ENCODE peak calls at places on chromosomes 6 and 20, in four cellular contexts. One of them, this sample, is unnamed.

GRCh38 chr6:138673317-138674014 is 100.1 kb upstream of the CCDC28A start:
- DNase-seq in uterus: no peak
- DNase-seq in activated T-cell treated with anti-CD3 and anti-CD28 coated beads, Interleukin-2, amount 50 U/mL, for 24 hours: no peak
- DNase-seq in activated CD4-positive, alpha-beta memory T cell treated with anti-CD3 and anti-CD28 coated beads, Interleukin-2, amount 10 ng/mL, durations not matched to agents 7 days and 5 days: no peak
- DNase-seq in this sample: no peak

GRCh38 chr6:126040826-126041225 is 54.5 kb downstream of the TRMT11 start:
- DNase-seq in activated CD4-positive, alpha-beta memory T cell treated with anti-CD3 and anti-CD28 coated beads, Interleukin-2, amount 10 ng/mL, durations not matched to agents 7 days and 5 days: no peak
- DNase-seq in activated T-cell treated with anti-CD3 and anti-CD28 coated beads, Interleukin-2, amount 50 U/mL, for 24 hours: no peak
- DNase-seq in uterus: no peak
- DNase-seq in this sample: peak

GRCh38 chr20:45842169-45842812 is 8.7 kb downstream of the SNX21 start:
- DNase-seq in uterus: no peak
- DNase-seq in activated T-cell treated with anti-CD3 and anti-CD28 coated beads, Interleukin-2, amount 50 U/mL, for 24 hours: no peak
- DNase-seq in activated CD4-positive, alpha-beta memory T cell treated with anti-CD3 and anti-CD28 coated beads, Interleukin-2, amount 10 ng/mL, durations not matched to agents 7 days and 5 days: no peak
- DNase-seq in this sample: no peak

GRCh38 chr6:75094614-75095321 is 111.1 kb downstream of the COL12A1 start:
- DNase-seq in activated CD4-positive, alpha-beta memory T cell treated with anti-CD3 and anti-CD28 coated beads, Interleukin-2, amount 10 ng/mL, durations not matched to agents 7 days and 5 days: no peak
- DNase-seq in activated T-cell treated with anti-CD3 and anti-CD28 coated beads, Interleukin-2, amount 50 U/mL, for 24 hours: no peak
- DNase-seq in uterus: no peak
- DNase-seq in this sample: no peak

GRCh38 chr6:168198302-168199180 is 119.5 kb upstream of the FRMD1 start:
- DNase-seq in activated CD4-positive, alpha-beta memory T cell treated with anti-CD3 and anti-CD28 coated beads, Interleukin-2, amount 10 ng/mL, durations not matched to agents 7 days and 5 days: no peak
- DNase-seq in activated T-cell treated with anti-CD3 and anti-CD28 coated beads, Interleukin-2, amount 50 U/mL, for 24 hours: no peak
- DNase-seq in uterus: no peak
- DNase-seq in this sample: no peak

GRCh38 chr6:148177589-148178233 is 164.9 kb upstream of the SASH1 start:
- DNase-seq in uterus: peak
- DNase-seq in activated T-cell treated with anti-CD3 and anti-CD28 coated beads, Interleukin-2, amount 50 U/mL, for 24 hours: peak
- DNase-seq in activated CD4-positive, alpha-beta memory T cell treated with anti-CD3 and anti-CD28 coated beads, Interleukin-2, amount 10 ng/mL, durations not matched to agents 7 days and 5 days: peak
- DNase-seq in this sample: peak

GRCh38 chr6:30591008-30591407 is 19.8 kb downstream of the ABCF1 start:
- DNase-seq in activated T-cell treated with anti-CD3 and anti-CD28 coated beads, Interleukin-2, amount 50 U/mL, for 24 hours: no peak
- DNase-seq in activated CD4-positive, alpha-beta memory T cell treated with anti-CD3 and anti-CD28 coated beads, Interleukin-2, amount 10 ng/mL, durations not matched to agents 7 days and 5 days: no peak
- DNase-seq in uterus: no peak
- DNase-seq in this sample: no peak

GRCh38 chr20:24668384-24668702 is 198.9 kb downstream of the SYNDIG1 start:
- DNase-seq in activated CD4-positive, alpha-beta memory T cell treated with anti-CD3 and anti-CD28 coated beads, Interleukin-2, amount 10 ng/mL, durations not matched to agents 7 days and 5 days: no peak
- DNase-seq in activated T-cell treated with anti-CD3 and anti-CD28 coated beads, Interleukin-2, amount 50 U/mL, for 24 hours: no peak
- DNase-seq in uterus: no peak
- DNase-seq in this sample: no peak

GRCh38 chr6:128036808-128037570 is 136.1 kb upstream of the THEMIS start:
- DNase-seq in uterus: no peak
- DNase-seq in activated CD4-positive, alpha-beta memory T cell treated with anti-CD3 and anti-CD28 coated beads, Interleukin-2, amount 10 ng/mL, durations not matched to agents 7 days and 5 days: no peak
- DNase-seq in activated T-cell treated with anti-CD3 and anti-CD28 coated beads, Interleukin-2, amount 50 U/mL, for 24 hours: no peak
- DNase-seq in this sample: no peak

GRCh38 chr6:75204222-75204958 is 1.5 kb downstream of the COL12A1 start:
- DNase-seq in uterus: peak
- DNase-seq in activated CD4-positive, alpha-beta memory T cell treated with anti-CD3 and anti-CD28 coated beads, Interleukin-2, amount 10 ng/mL, durations not matched to agents 7 days and 5 days: peak
- DNase-seq in activated T-cell treated with anti-CD3 and anti-CD28 coated beads, Interleukin-2, amount 50 U/mL, for 24 hours: peak
- DNase-seq in this sample: peak

GRCh38 chr6:15089569-15090144 is 156.2 kb upstream of the JARID2 start:
- DNase-seq in activated T-cell treated with anti-CD3 and anti-CD28 coated beads, Interleukin-2, amount 50 U/mL, for 24 hours: no peak
- DNase-seq in activated CD4-positive, alpha-beta memory T cell treated with anti-CD3 and anti-CD28 coated beads, Interleukin-2, amount 10 ng/mL, durations not matched to agents 7 days and 5 days: no peak
- DNase-seq in uterus: peak
- DNase-seq in this sample: no peak

GRCh38 chr6:105449756-105450390 is 47.0 kb upstream of the PREP start:
- DNase-seq in uterus: no peak
- DNase-seq in activated CD4-positive, alpha-beta memory T cell treated with anti-CD3 and anti-CD28 coated beads, Interleukin-2, amount 10 ng/mL, durations not matched to agents 7 days and 5 days: no peak
- DNase-seq in activated T-cell treated with anti-CD3 and anti-CD28 coated beads, Interleukin-2, amount 50 U/mL, for 24 hours: no peak
- DNase-seq in this sample: no peak

GRCh38 chr6:119205911-119206617 is 127.6 kb upstream of the FAM184A start:
- DNase-seq in activated CD4-positive, alpha-beta memory T cell treated with anti-CD3 and anti-CD28 coated beads, Interleukin-2, amount 10 ng/mL, durations not matched to agents 7 days and 5 days: no peak
- DNase-seq in uterus: no peak
- DNase-seq in activated T-cell treated with anti-CD3 and anti-CD28 coated beads, Interleukin-2, amount 50 U/mL, for 24 hours: no peak
- DNase-seq in this sample: no peak

GRCh38 chr6:27209659-27210269 is 37.7 kb upstream of the PRSS16 start:
- DNase-seq in activated T-cell treated with anti-CD3 and anti-CD28 coated beads, Interleukin-2, amount 50 U/mL, for 24 hours: no peak
- DNase-seq in activated CD4-positive, alpha-beta memory T cell treated with anti-CD3 and anti-CD28 coated beads, Interleukin-2, amount 10 ng/mL, durations not matched to agents 7 days and 5 days: no peak
- DNase-seq in uterus: no peak
- DNase-seq in this sample: no peak

GRCh38 chr20:14199111-14199510 is 138.3 kb downstream of the FLRT3 start:
- DNase-seq in activated T-cell treated with anti-CD3 and anti-CD28 coated beads, Interleukin-2, amount 50 U/mL, for 24 hours: no peak
- DNase-seq in uterus: no peak
- DNase-seq in activated CD4-positive, alpha-beta memory T cell treated with anti-CD3 and anti-CD28 coated beads, Interleukin-2, amount 10 ng/mL, durations not matched to agents 7 days and 5 days: no peak
- DNase-seq in this sample: no peak

GRCh38 chr6:148349466-148349865 is 6.8 kb downstream of the SASH1 start:
- DNase-seq in uterus: no peak
- DNase-seq in activated CD4-positive, alpha-beta memory T cell treated with anti-CD3 and anti-CD28 coated beads, Interleukin-2, amount 10 ng/mL, durations not matched to agents 7 days and 5 days: no peak
- DNase-seq in activated T-cell treated with anti-CD3 and anti-CD28 coated beads, Interleukin-2, amount 50 U/mL, for 24 hours: no peak
- DNase-seq in this sample: no peak

GRCh38 chr20:31693987-31694661 is 28.5 kb downstream of the BCL2L1 start:
- DNase-seq in activated T-cell treated with anti-CD3 and anti-CD28 coated beads, Interleukin-2, amount 50 U/mL, for 24 hours: no peak
- DNase-seq in uterus: no peak
- DNase-seq in activated CD4-positive, alpha-beta memory T cell treated with anti-CD3 and anti-CD28 coated beads, Interleukin-2, amount 10 ng/mL, durations not matched to agents 7 days and 5 days: no peak
- DNase-seq in this sample: no peak

GRCh38 chr6:13519839-13520238 is 32.4 kb upstream of the GFOD1 start:
- DNase-seq in activated CD4-positive, alpha-beta memory T cell treated with anti-CD3 and anti-CD28 coated beads, Interleukin-2, amount 10 ng/mL, durations not matched to agents 7 days and 5 days: no peak
- DNase-seq in activated T-cell treated with anti-CD3 and anti-CD28 coated beads, Interleukin-2, amount 50 U/mL, for 24 hours: no peak
- DNase-seq in uterus: no peak
- DNase-seq in this sample: no peak

GRCh38 chr6:21653902-21654301 is 60.4 kb downstream of the SOX4 start:
- DNase-seq in activated T-cell treated with anti-CD3 and anti-CD28 coated beads, Interleukin-2, amount 50 U/mL, for 24 hours: no peak
- DNase-seq in activated CD4-positive, alpha-beta memory T cell treated with anti-CD3 and anti-CD28 coated beads, Interleukin-2, amount 10 ng/mL, durations not matched to agents 7 days and 5 days: no peak
- DNase-seq in uterus: no peak
- DNase-seq in this sample: no peak

GRCh38 chr20:62997626-62998025 is 9.1 kb downstream of the BHLHE23 start:
- DNase-seq in activated CD4-positive, alpha-beta memory T cell treated with anti-CD3 and anti-CD28 coated beads, Interleukin-2, amount 10 ng/mL, durations not matched to agents 7 days and 5 days: no peak
- DNase-seq in activated T-cell treated with anti-CD3 and anti-CD28 coated beads, Interleukin-2, amount 50 U/mL, for 24 hours: no peak
- DNase-seq in uterus: no peak
- DNase-seq in this sample: no peak

GRCh38 chr6:62626661-62627060 is 340.6 kb upstream of the KHDRBS2 start:
- DNase-seq in activated CD4-positive, alpha-beta memory T cell treated with anti-CD3 and anti-CD28 coated beads, Interleukin-2, amount 10 ng/mL, durations not matched to agents 7 days and 5 days: no peak
- DNase-seq in activated T-cell treated with anti-CD3 and anti-CD28 coated beads, Interleukin-2, amount 50 U/mL, for 24 hours: no peak
- DNase-seq in uterus: no peak
- DNase-seq in this sample: no peak

GRCh38 chr6:28525496-28526039 is at the start of gene GPX5:
- DNase-seq in uterus: no peak
- DNase-seq in activated CD4-positive, alpha-beta memory T cell treated with anti-CD3 and anti-CD28 coated beads, Interleukin-2, amount 10 ng/mL, durations not matched to agents 7 days and 5 days: no peak
- DNase-seq in activated T-cell treated with anti-CD3 and anti-CD28 coated beads, Interleukin-2, amount 50 U/mL, for 24 hours: no peak
- DNase-seq in this sample: no peak

GRCh38 chr20:31578448-31579138 is 26.5 kb upstream of the ID1 start:
- DNase-seq in activated T-cell treated with anti-CD3 and anti-CD28 coated beads, Interleukin-2, amount 50 U/mL, for 24 hours: no peak
- DNase-seq in activated CD4-positive, alpha-beta memory T cell treated with anti-CD3 and anti-CD28 coated beads, Interleukin-2, amount 10 ng/mL, durations not matched to agents 7 days and 5 days: no peak
- DNase-seq in uterus: no peak
- DNase-seq in this sample: no peak

GRCh38 chr20:6029538-6029937 is 24.3 kb downstream of the LRRN4 start:
- DNase-seq in activated CD4-positive, alpha-beta memory T cell treated with anti-CD3 and anti-CD28 coated beads, Interleukin-2, amount 10 ng/mL, durations not matched to agents 7 days and 5 days: no peak
- DNase-seq in activated T-cell treated with anti-CD3 and anti-CD28 coated beads, Interleukin-2, amount 50 U/mL, for 24 hours: no peak
- DNase-seq in uterus: no peak
- DNase-seq in this sample: no peak

GRCh38 chr6:163193326-163193725 is 221.2 kb upstream of the QKI start:
- DNase-seq in uterus: no peak
- DNase-seq in activated T-cell treated with anti-CD3 and anti-CD28 coated beads, Interleukin-2, amount 50 U/mL, for 24 hours: no peak
- DNase-seq in activated CD4-positive, alpha-beta memory T cell treated with anti-CD3 and anti-CD28 coated beads, Interleukin-2, amount 10 ng/mL, durations not matched to agents 7 days and 5 days: no peak
- DNase-seq in this sample: no peak

GRCh38 chr6:19547507-19547906 is 289.7 kb upstream of the ID4 start:
- DNase-seq in activated CD4-positive, alpha-beta memory T cell treated with anti-CD3 and anti-CD28 coated beads, Interleukin-2, amount 10 ng/mL, durations not matched to agents 7 days and 5 days: no peak
- DNase-seq in activated T-cell treated with anti-CD3 and anti-CD28 coated beads, Interleukin-2, amount 50 U/mL, for 24 hours: no peak
- DNase-seq in uterus: no peak
- DNase-seq in this sample: no peak

GRCh38 chr6:137729866-137730629 is 137.0 kb upstream of the TNFAIP3 start:
- DNase-seq in activated T-cell treated with anti-CD3 and anti-CD28 coated beads, Interleukin-2, amount 50 U/mL, for 24 hours: no peak
- DNase-seq in uterus: no peak
- DNase-seq in activated CD4-positive, alpha-beta memory T cell treated with anti-CD3 and anti-CD28 coated beads, Interleukin-2, amount 10 ng/mL, durations not matched to agents 7 days and 5 days: no peak
- DNase-seq in this sample: no peak

GRCh38 chr20:32631916-32632460 is 41.8 kb downstream of the C20orf203 start:
- DNase-seq in uterus: no peak
- DNase-seq in activated CD4-positive, alpha-beta memory T cell treated with anti-CD3 and anti-CD28 coated beads, Interleukin-2, amount 10 ng/mL, durations not matched to agents 7 days and 5 days: no peak
- DNase-seq in activated T-cell treated with anti-CD3 and anti-CD28 coated beads, Interleukin-2, amount 50 U/mL, for 24 hours: no peak
- DNase-seq in this sample: no peak

GRCh38 chr6:153167026-153167891 is 36.2 kb upstream of the RGS17 start:
- DNase-seq in activated T-cell treated with anti-CD3 and anti-CD28 coated beads, Interleukin-2, amount 50 U/mL, for 24 hours: no peak
- DNase-seq in uterus: no peak
- DNase-seq in activated CD4-positive, alpha-beta memory T cell treated with anti-CD3 and anti-CD28 coated beads, Interleukin-2, amount 10 ng/mL, durations not matched to agents 7 days and 5 days: no peak
- DNase-seq in this sample: peak

GRCh38 chr6:22205266-22205665 is 91.6 kb downstream of the PRL start:
- DNase-seq in activated CD4-positive, alpha-beta memory T cell treated with anti-CD3 and anti-CD28 coated beads, Interleukin-2, amount 10 ng/mL, durations not matched to agents 7 days and 5 days: no peak
- DNase-seq in uterus: no peak
- DNase-seq in activated T-cell treated with anti-CD3 and anti-CD28 coated beads, Interleukin-2, amount 50 U/mL, for 24 hours: no peak
- DNase-seq in this sample: no peak

GRCh38 chr20:58981564-58982364 is 708 bp downstream of the NELFCD start:
- DNase-seq in uterus: no peak
- DNase-seq in activated T-cell treated with anti-CD3 and anti-CD28 coated beads, Interleukin-2, amount 50 U/mL, for 24 hours: peak
- DNase-seq in activated CD4-positive, alpha-beta memory T cell treated with anti-CD3 and anti-CD28 coated beads, Interleukin-2, amount 10 ng/mL, durations not matched to agents 7 days and 5 days: peak
- DNase-seq in this sample: no peak

GRCh38 chr6:42704937-42705374 is 17.4 kb downstream of the PRPH2 start:
- DNase-seq in activated T-cell treated with anti-CD3 and anti-CD28 coated beads, Interleukin-2, amount 50 U/mL, for 24 hours: no peak
- DNase-seq in uterus: no peak
- DNase-seq in activated CD4-positive, alpha-beta memory T cell treated with anti-CD3 and anti-CD28 coated beads, Interleukin-2, amount 10 ng/mL, durations not matched to agents 7 days and 5 days: no peak
- DNase-seq in this sample: no peak

GRCh38 chr6:147448212-147448611 is 60.3 kb upstream of the SAMD5 start:
- DNase-seq in activated T-cell treated with anti-CD3 and anti-CD28 coated beads, Interleukin-2, amount 50 U/mL, for 24 hours: no peak
- DNase-seq in activated CD4-positive, alpha-beta memory T cell treated with anti-CD3 and anti-CD28 coated beads, Interleukin-2, amount 10 ng/mL, durations not matched to agents 7 days and 5 days: no peak
- DNase-seq in uterus: no peak
- DNase-seq in this sample: no peak

GRCh38 chr20:44409132-44409600 is 53.7 kb downstream of the HNF4A start:
- DNase-seq in uterus: no peak
- DNase-seq in activated T-cell treated with anti-CD3 and anti-CD28 coated beads, Interleukin-2, amount 50 U/mL, for 24 hours: no peak
- DNase-seq in activated CD4-positive, alpha-beta memory T cell treated with anti-CD3 and anti-CD28 coated beads, Interleukin-2, amount 10 ng/mL, durations not matched to agents 7 days and 5 days: no peak
- DNase-seq in this sample: no peak

GRCh38 chr6:14129572-14129971 is 12.0 kb downstream of the CD83 start:
- DNase-seq in activated CD4-positive, alpha-beta memory T cell treated with anti-CD3 and anti-CD28 coated beads, Interleukin-2, amount 10 ng/mL, durations not matched to agents 7 days and 5 days: peak
- DNase-seq in activated T-cell treated with anti-CD3 and anti-CD28 coated beads, Interleukin-2, amount 50 U/mL, for 24 hours: no peak
- DNase-seq in uterus: peak
- DNase-seq in this sample: peak

GRCh38 chr6:147214248-147215227 is 10.3 kb downstream of the STXBP5 start:
- DNase-seq in uterus: no peak
- DNase-seq in activated CD4-positive, alpha-beta memory T cell treated with anti-CD3 and anti-CD28 coated beads, Interleukin-2, amount 10 ng/mL, durations not matched to agents 7 days and 5 days: no peak
- DNase-seq in activated T-cell treated with anti-CD3 and anti-CD28 coated beads, Interleukin-2, amount 50 U/mL, for 24 hours: no peak
- DNase-seq in this sample: no peak

GRCh38 chr6:55902796-55903195 is 27.4 kb upstream of the BMP5 start:
- DNase-seq in uterus: no peak
- DNase-seq in activated T-cell treated with anti-CD3 and anti-CD28 coated beads, Interleukin-2, amount 50 U/mL, for 24 hours: no peak
- DNase-seq in activated CD4-positive, alpha-beta memory T cell treated with anti-CD3 and anti-CD28 coated beads, Interleukin-2, amount 10 ng/mL, durations not matched to agents 7 days and 5 days: no peak
- DNase-seq in this sample: no peak

GRCh38 chr6:85273870-85274269 is 176.0 kb upstream of the NT5E start:
- DNase-seq in activated CD4-positive, alpha-beta memory T cell treated with anti-CD3 and anti-CD28 coated beads, Interleukin-2, amount 10 ng/mL, durations not matched to agents 7 days and 5 days: no peak
- DNase-seq in activated T-cell treated with anti-CD3 and anti-CD28 coated beads, Interleukin-2, amount 50 U/mL, for 24 hours: no peak
- DNase-seq in uterus: no peak
- DNase-seq in this sample: no peak

GRCh38 chr6:125099211-125100017 is 54.2 kb upstream of the TPD52L1 start:
- DNase-seq in uterus: peak
- DNase-seq in activated T-cell treated with anti-CD3 and anti-CD28 coated beads, Interleukin-2, amount 50 U/mL, for 24 hours: peak
- DNase-seq in activated CD4-positive, alpha-beta memory T cell treated with anti-CD3 and anti-CD28 coated beads, Interleukin-2, amount 10 ng/mL, durations not matched to agents 7 days and 5 days: peak
- DNase-seq in this sample: peak